ENCODE peak calls at places on chromosome 1, in five cellular contexts. One of them, this sample, is unnamed.

GRCh38 chr1:26961826-26962225 is 1.6 kb upstream of the KDF1 start:
- DNase-seq in activated CD4-positive, alpha-beta T cell treated with anti-CD3 and anti-CD28 coated beads, Interleukin-2, amount 50 U/mL, for 1 hour: no peak
- DNase-seq in ACHN: peak
- DNase-seq in NCI-H460: no peak
- DNase-seq in foreskin melanocyte: peak
- DNase-seq in this sample: no peak

GRCh38 chr1:201546093-201546492 is 7.2 kb downstream of the NAV1 start:
- DNase-seq in activated CD4-positive, alpha-beta T cell treated with anti-CD3 and anti-CD28 coated beads, Interleukin-2, amount 50 U/mL, for 1 hour: no peak
- DNase-seq in ACHN: peak
- DNase-seq in NCI-H460: peak
- DNase-seq in foreskin melanocyte: no peak
- DNase-seq in this sample: peak

GRCh38 chr1:176466514-176466913 is 3.5 kb downstream of the PAPPA2 start:
- DNase-seq in activated CD4-positive, alpha-beta T cell treated with anti-CD3 and anti-CD28 coated beads, Interleukin-2, amount 50 U/mL, for 1 hour: no peak
- DNase-seq in ACHN: peak
- DNase-seq in NCI-H460: no peak
- DNase-seq in foreskin melanocyte: no peak
- DNase-seq in this sample: peak

GRCh38 chr1:3245768-3246167 is 176.8 kb downstream of the PRDM16 start:
- DNase-seq in activated CD4-positive, alpha-beta T cell treated with anti-CD3 and anti-CD28 coated beads, Interleukin-2, amount 50 U/mL, for 1 hour: no peak
- DNase-seq in ACHN: no peak
- DNase-seq in NCI-H460: no peak
- DNase-seq in foreskin melanocyte: no peak
- DNase-seq in this sample: no peak

GRCh38 chr1:201538618-201539551 is at the start of gene NAV1:
- DNase-seq in activated CD4-positive, alpha-beta T cell treated with anti-CD3 and anti-CD28 coated beads, Interleukin-2, amount 50 U/mL, for 1 hour: no peak
- DNase-seq in ACHN: peak
- DNase-seq in NCI-H460: peak
- DNase-seq in foreskin melanocyte: peak
- DNase-seq in this sample: peak

GRCh38 chr1:71869326-71869725 is 413.0 kb downstream of the NEGR1 start:
- DNase-seq in activated CD4-positive, alpha-beta T cell treated with anti-CD3 and anti-CD28 coated beads, Interleukin-2, amount 50 U/mL, for 1 hour: no peak
- DNase-seq in ACHN: no peak
- DNase-seq in NCI-H460: no peak
- DNase-seq in foreskin melanocyte: no peak
- DNase-seq in this sample: no peak

GRCh38 chr1:225580180-225581099 is 72.5 kb downstream of the ENAH start:
- DNase-seq in activated CD4-positive, alpha-beta T cell treated with anti-CD3 and anti-CD28 coated beads, Interleukin-2, amount 50 U/mL, for 1 hour: no peak
- DNase-seq in ACHN: no peak
- DNase-seq in NCI-H460: no peak
- DNase-seq in foreskin melanocyte: no peak
- DNase-seq in this sample: no peak

GRCh38 chr1:33388989-33389771 is 41.7 kb downstream of the PHC2 start:
- DNase-seq in activated CD4-positive, alpha-beta T cell treated with anti-CD3 and anti-CD28 coated beads, Interleukin-2, amount 50 U/mL, for 1 hour: no peak
- DNase-seq in ACHN: no peak
- DNase-seq in NCI-H460: no peak
- DNase-seq in foreskin melanocyte: peak
- DNase-seq in this sample: no peak

GRCh38 chr1:7375781-7376660 is 395.1 kb upstream of the VAMP3 start:
- DNase-seq in activated CD4-positive, alpha-beta T cell treated with anti-CD3 and anti-CD28 coated beads, Interleukin-2, amount 50 U/mL, for 1 hour: no peak
- DNase-seq in ACHN: no peak
- DNase-seq in NCI-H460: no peak
- DNase-seq in foreskin melanocyte: no peak
- DNase-seq in this sample: no peak

GRCh38 chr1:230701895-230702768 is 11.8 kb downstream of the AGT start:
- DNase-seq in activated CD4-positive, alpha-beta T cell treated with anti-CD3 and anti-CD28 coated beads, Interleukin-2, amount 50 U/mL, for 1 hour: no peak
- DNase-seq in ACHN: no peak
- DNase-seq in NCI-H460: no peak
- DNase-seq in foreskin melanocyte: no peak
- DNase-seq in this sample: no peak

GRCh38 chr1:183411091-183411490 is 7.1 kb downstream of the NMNAT2 start:
- DNase-seq in activated CD4-positive, alpha-beta T cell treated with anti-CD3 and anti-CD28 coated beads, Interleukin-2, amount 50 U/mL, for 1 hour: no peak
- DNase-seq in ACHN: no peak
- DNase-seq in NCI-H460: no peak
- DNase-seq in foreskin melanocyte: no peak
- DNase-seq in this sample: no peak

GRCh38 chr1:4317207-4317606 is 337.2 kb upstream of the AJAP1 start:
- DNase-seq in activated CD4-positive, alpha-beta T cell treated with anti-CD3 and anti-CD28 coated beads, Interleukin-2, amount 50 U/mL, for 1 hour: no peak
- DNase-seq in ACHN: no peak
- DNase-seq in NCI-H460: no peak
- DNase-seq in foreskin melanocyte: no peak
- DNase-seq in this sample: no peak

GRCh38 chr1:6603424-6603850 is 768 bp upstream of the KLHL21 start:
- DNase-seq in activated CD4-positive, alpha-beta T cell treated with anti-CD3 and anti-CD28 coated beads, Interleukin-2, amount 50 U/mL, for 1 hour: peak
- DNase-seq in ACHN: peak
- DNase-seq in NCI-H460: no peak
- DNase-seq in foreskin melanocyte: no peak
- DNase-seq in this sample: no peak

GRCh38 chr1:33537885-33538284 is 65.4 kb downstream of the ZSCAN20 start:
- DNase-seq in activated CD4-positive, alpha-beta T cell treated with anti-CD3 and anti-CD28 coated beads, Interleukin-2, amount 50 U/mL, for 1 hour: no peak
- DNase-seq in ACHN: no peak
- DNase-seq in NCI-H460: no peak
- DNase-seq in foreskin melanocyte: no peak
- DNase-seq in this sample: no peak

GRCh38 chr1:53603431-53603830 is 135.5 kb downstream of the GLIS1 start:
- DNase-seq in activated CD4-positive, alpha-beta T cell treated with anti-CD3 and anti-CD28 coated beads, Interleukin-2, amount 50 U/mL, for 1 hour: no peak
- DNase-seq in ACHN: no peak
- DNase-seq in NCI-H460: no peak
- DNase-seq in foreskin melanocyte: no peak
- DNase-seq in this sample: no peak

GRCh38 chr1:91697322-91698260 is 188.4 kb downstream of the TGFBR3 start:
- DNase-seq in activated CD4-positive, alpha-beta T cell treated with anti-CD3 and anti-CD28 coated beads, Interleukin-2, amount 50 U/mL, for 1 hour: peak
- DNase-seq in ACHN: no peak
- DNase-seq in NCI-H460: no peak
- DNase-seq in foreskin melanocyte: no peak
- DNase-seq in this sample: no peak

GRCh38 chr1:201119206-201119814 is 7.1 kb upstream of the CACNA1S start:
- DNase-seq in activated CD4-positive, alpha-beta T cell treated with anti-CD3 and anti-CD28 coated beads, Interleukin-2, amount 50 U/mL, for 1 hour: peak
- DNase-seq in ACHN: peak
- DNase-seq in NCI-H460: peak
- DNase-seq in foreskin melanocyte: peak
- DNase-seq in this sample: peak

GRCh38 chr1:220001095-220001501 is 45.2 kb downstream of the EPRS1 start:
- DNase-seq in activated CD4-positive, alpha-beta T cell treated with anti-CD3 and anti-CD28 coated beads, Interleukin-2, amount 50 U/mL, for 1 hour: no peak
- DNase-seq in ACHN: no peak
- DNase-seq in NCI-H460: no peak
- DNase-seq in foreskin melanocyte: no peak
- DNase-seq in this sample: no peak

GRCh38 chr1:30525980-30526651 is 197.3 kb downstream of the MATN1 start:
- DNase-seq in activated CD4-positive, alpha-beta T cell treated with anti-CD3 and anti-CD28 coated beads, Interleukin-2, amount 50 U/mL, for 1 hour: no peak
- DNase-seq in ACHN: peak
- DNase-seq in NCI-H460: no peak
- DNase-seq in foreskin melanocyte: no peak
- DNase-seq in this sample: no peak